ENCODE peak calls at places on chromosomes 16 and 17, in nine cellular contexts. A is T-cell; X is activated naive CD8-positive, alpha-beta T cell treated with anti-CD3 and anti-CD28 coated beads, Interleukin-2, amount 50 U/mL, for 24 hours; L is GM12891; P is amniotic stem cell; V is DMS53; J is pancreas; W is fibroblast of villous mesenchyme; Z is RPMI8226. U is an unnamed sample.

GRCh38 chr17:72363336-72363620 is 242.5 kb downstream of the SOX9 start:
- DNase-seq in A (no peak), X (no peak), L (no peak), P (no peak), V (no peak), J (no peak), W (no peak), Z (no peak), U (peak)

GRCh38 chr16:89140981-89141883 is 30.3 kb upstream of the CDH15 start:
- DNase-seq in A (no peak), X (no peak), L (no peak), P (no peak), V (no peak), J (no peak), W (no peak), Z (no peak), U (no peak)

GRCh38 chr16:54431041-54431996 is 144.7 kb upstream of the IRX3 start:
- DNase-seq in A (no peak), X (no peak), L (no peak), P (peak), V (no peak), J (no peak), W (peak), Z (no peak), U (no peak)

GRCh38 chr16:19499481-19499880 is 22.4 kb downstream of the GDE1 start:
- DNase-seq in A (no peak), X (no peak), L (no peak), P (no peak), V (no peak), J (no peak), W (no peak), Z (no peak), U (no peak)

GRCh38 chr17:16516594-16517018 is 24.6 kb upstream of the LRRC75A start:
- DNase-seq in A (no peak), X (no peak), L (no peak), P (no peak), V (peak), J (no peak), W (peak), Z (no peak), U (peak)

GRCh38 chr17:67435122-67435521 is 58.0 kb downstream of the PITPNC1 start:
- DNase-seq in A (peak), X (peak), L (no peak), P (no peak), V (no peak), J (no peak), W (peak), Z (no peak), U (no peak)

GRCh38 chr17:81020767-81021497 is 14.0 kb upstream of the BAIAP2 start:
- DNase-seq in A (no peak), X (no peak), L (peak), P (no peak), V (no peak), J (peak), W (no peak), Z (no peak), U (peak)

GRCh38 chr17:61324540-61324868 is 75.1 kb upstream of the TBX2 start:
- DNase-seq in A (no peak), X (no peak), L (no peak), P (no peak), V (no peak), J (no peak), W (peak), Z (no peak), U (peak)

GRCh38 chr17:16987830-16988601 is 16.1 kb upstream of the TNFRSF13B start:
- DNase-seq in A (peak), X (peak), L (peak), P (peak), V (peak), J (no peak), W (peak), Z (peak), U (peak)

GRCh38 chr17:38868968-38869646 is 751 bp upstream of the LASP1 start:
- DNase-seq in A (peak), X (peak), L (no peak), P (peak), V (peak), J (peak), W (peak), Z (peak), U (peak)

GRCh38 chr16:65909310-65910050 is 457.0 kb upstream of the CDH5 start:
- DNase-seq in A (no peak), X (no peak), L (no peak), P (no peak), V (peak), J (no peak), W (no peak), Z (peak), U (no peak)

GRCh38 chr17:17343160-17343735 is 40.1 kb downstream of the NT5M start:
- DNase-seq in A (no peak), X (no peak), L (no peak), P (no peak), V (no peak), J (no peak), W (no peak), Z (no peak), U (no peak)

GRCh38 chr16:7025616-7026190 is 306.9 kb upstream of the RBFOX1 start:
- DNase-seq in A (no peak), X (peak), L (peak), P (no peak), V (peak), J (peak), W (no peak), Z (peak), U (no peak)

GRCh38 chr16:1119766-1120611 is 23.9 kb upstream of the C1QTNF8 start:
- DNase-seq in A (no peak), X (no peak), L (no peak), P (no peak), V (no peak), J (no peak), W (no peak), Z (peak), U (no peak)

GRCh38 chr16:69601250-69601649 is 35.5 kb downstream of the NFAT5 start:
- DNase-seq in A (no peak), X (no peak), L (no peak), P (no peak), V (no peak), J (no peak), W (no peak), Z (no peak), U (no peak)

GRCh38 chr17:75712480-75712879 is 8.8 kb upstream of the ITGB4 start:
- DNase-seq in A (no peak), X (no peak), L (no peak), P (no peak), V (no peak), J (no peak), W (no peak), Z (no peak), U (no peak)

GRCh38 chr17:2445638-2446037 is 44.8 kb upstream of the MNT start:
- DNase-seq in A (no peak), X (no peak), L (no peak), P (no peak), V (no peak), J (no peak), W (no peak), Z (no peak), U (no peak)

GRCh38 chr17:9984768-9985167 is 79.7 kb upstream of the RCVRN start:
- DNase-seq in A (no peak), X (no peak), L (no peak), P (no peak), V (no peak), J (no peak), W (no peak), Z (no peak), U (no peak)

GRCh38 chr17:38579934-38580333 is 25.8 kb downstream of the SRCIN1 start:
- DNase-seq in A (no peak), X (peak), L (no peak), P (no peak), V (peak), J (peak), W (peak), Z (peak), U (no peak)

GRCh38 chr17:29615048-29615385 is 7.7 kb downstream of the CORO6 start:
- DNase-seq in A (peak), X (peak), L (peak), P (no peak), V (peak), J (no peak), W (no peak), Z (no peak), U (no peak)

GRCh38 chr16:2178321-2179106 is 17.9 kb downstream of the CASKIN1 start:
- DNase-seq in A (peak), X (peak), L (peak), P (no peak), V (peak), J (no peak), W (no peak), Z (no peak), U (peak)

GRCh38 chr17:17376362-17376761 is 73.2 kb downstream of the NT5M start:
- DNase-seq in A (no peak), X (no peak), L (no peak), P (peak), V (peak), J (no peak), W (peak), Z (no peak), U (no peak)

GRCh38 chr17:17146791-17147406 is 59.2 kb downstream of the PLD6 start:
- DNase-seq in A (peak), X (no peak), L (no peak), P (no peak), V (peak), J (no peak), W (no peak), Z (peak), U (no peak)

GRCh38 chr16:87534751-87535150 is 41.9 kb upstream of the ZCCHC14 start:
- DNase-seq in A (no peak), X (no peak), L (no peak), P (no peak), V (no peak), J (no peak), W (no peak), Z (no peak), U (no peak)

GRCh38 chr16:86891121-86891520 is 312.8 kb downstream of the FOXL1 start:
- DNase-seq in A (no peak), X (no peak), L (no peak), P (no peak), V (no peak), J (no peak), W (no peak), Z (no peak), U (no peak)

GRCh38 chr16:57305159-57305811 is 20.8 kb upstream of the PLLP start:
- DNase-seq in A (no peak), X (no peak), L (no peak), P (no peak), V (no peak), J (no peak), W (no peak), Z (no peak), U (no peak)

GRCh38 chr17:79182176-79183160 is 107.8 kb downstream of the ENGASE start:
- DNase-seq in A (no peak), X (no peak), L (no peak), P (no peak), V (no peak), J (no peak), W (no peak), Z (no peak), U (no peak)

GRCh38 chr16:30787613-30788378 is 791 bp upstream of the ZNF629 start:
- DNase-seq in A (no peak), X (no peak), L (no peak), P (no peak), V (no peak), J (no peak), W (no peak), Z (no peak), U (no peak)

GRCh38 chr17:59154721-59155438 is at the start of gene SKA2:
- DNase-seq in A (peak), X (peak), L (peak), P (peak), V (peak), J (peak), W (no peak), Z (no peak), U (no peak)

GRCh38 chr17:17703608-17703919 is 22.3 kb downstream of the RAI1 start:
- DNase-seq in A (no peak), X (no peak), L (no peak), P (no peak), V (no peak), J (no peak), W (peak), Z (no peak), U (no peak)

GRCh38 chr17:28477928-28478327 is 4.5 kb downstream of the SLC13A2 start:
- DNase-seq in A (no peak), X (no peak), L (no peak), P (no peak), V (no peak), J (no peak), W (no peak), Z (no peak), U (no peak)

GRCh38 chr17:6066183-6066948 is 3.8 kb upstream of the WSCD1 start:
- DNase-seq in A (no peak), X (no peak), L (no peak), P (no peak), V (no peak), J (no peak), W (no peak), Z (no peak), U (peak)

GRCh38 chr16:88196471-88197400 is 186.0 kb upstream of the ZNF469 start:
- DNase-seq in A (no peak), X (no peak), L (no peak), P (no peak), V (no peak), J (no peak), W (no peak), Z (no peak), U (no peak)